ENCODE peak calls at places on chromosomes 2 and 18, in ten cellular contexts. Q, I, B, O, V, T, Y, C, D and F are unnamed samples.

GRCh38 chr2:224895377-224895776 is 146.9 kb downstream of the DOCK10 start:
- DNase-seq in T (no peak), V (no peak), Q (no peak), I (no peak), B (no peak), D (no peak), O (no peak), Y (no peak), C (no peak), F (no peak)

GRCh38 chr2:10273215-10274175 is 29.2 kb upstream of the HPCAL1 start:
- DNase-seq in C (peak; percentile 5), I (no peak), Q (no peak), B (no peak), D (no peak), Y (no peak), O (no peak), V (no peak), T (no peak), F (peak; percentile 3)

GRCh38 chr2:58146707-58147106 is 94.4 kb downstream of the FANCL start:
- DNase-seq in I (no peak), T (no peak), B (peak; percentile 55), Q (no peak), O (no peak), D (no peak), Y (peak; percentile 4), C (no peak), V (no peak), F (no peak)

GRCh38 chr2:70957838-70958237 is 20.6 kb upstream of the ANKRD53 start:
- DNase-seq in O (no peak), B (no peak), V (no peak), T (no peak), D (no peak), C (no peak), Q (no peak), Y (no peak), I (no peak), F (no peak)

GRCh38 chr2:126972272-126972626 is 73.6 kb downstream of the TEX51 start:
- DNase-seq in I (no peak), V (no peak), T (no peak), Q (no peak), D (no peak), C (no peak), B (no peak), Y (no peak), O (no peak), F (no peak)

GRCh38 chr2:196331143-196331542 is 159.8 kb upstream of the STK17B start:
- DNase-seq in T (no peak), B (peak; percentile 79), O (no peak), D (no peak), V (no peak), C (peak; percentile 71), Q (peak; percentile 24), I (no peak), Y (peak; percentile 25), F (no peak)

GRCh38 chr18:76467371-76468190 is 27.5 kb downstream of the ZNF516 start:
- DNase-seq in D (no peak), O (no peak), T (peak; percentile 60), Q (no peak), C (no peak), Y (no peak), I (no peak), V (no peak), B (no peak), F (no peak)

GRCh38 chr18:41128126-41128525 is 826.9 kb upstream of the PIK3C3 start:
- DNase-seq in D (no peak), Y (no peak), Q (no peak), V (no peak), I (no peak), B (no peak), C (no peak), O (no peak), T (no peak), F (no peak)

GRCh38 chr2:162401871-162402270 is 57.9 kb downstream of the GCA start:
- DNase-seq in C (no peak), Y (no peak), T (no peak), I (no peak), Q (no peak), B (no peak), D (no peak), V (no peak), O (no peak), F (no peak)

GRCh38 chr2:181231151-181231550 is 226.0 kb upstream of the ITGA4 start:
- DNase-seq in B (no peak), O (no peak), V (no peak), Q (no peak), D (no peak), C (no peak), Y (no peak), T (no peak), I (no peak), F (no peak)

GRCh38 chr2:220835563-220835962 is 736.5 kb downstream of the EPHA4 start:
- DNase-seq in C (no peak), T (no peak), B (no peak), D (no peak), I (no peak), Y (no peak), V (no peak), O (no peak), Q (peak; percentile 55), F (no peak)

GRCh38 chr2:17086990-17087389 is 421.4 kb upstream of the CYRIA start:
- DNase-seq in V (no peak), D (no peak), O (no peak), T (no peak), B (no peak), I (no peak), Y (no peak), C (no peak), Q (no peak), F (no peak)

GRCh38 chr2:215441560-215442391 is 5.9 kb upstream of the FN1 start:
- DNase-seq in D (no peak), I (no peak), O (no peak), T (no peak), B (peak; percentile 91), V (no peak), Y (no peak), Q (no peak), C (no peak), F (no peak)

GRCh38 chr18:14089781-14090180 is 42.5 kb downstream of the ZNF519 start:
- DNase-seq in O (no peak), Q (no peak), V (no peak), C (no peak), T (no peak), D (no peak), B (no peak), Y (no peak), I (no peak), F (no peak)

GRCh38 chr2:59462418-59463197 is 1090.8 kb downstream of the BCL11A start:
- DNase-seq in I (no peak), C (no peak), V (no peak), Y (no peak), T (no peak), D (no peak), B (no peak), Q (no peak), O (no peak), F (no peak)
- TF ChIP-seq CTCF in I (no peak), C (no peak), V (no peak), Y (no peak), T (no peak), D (no peak), B (no peak), Q (no peak), O (peak; percentile 16), F (no peak)

GRCh38 chr2:43238176-43238575 is 11.8 kb upstream of the ZFP36L2 start:
- DNase-seq in D (no peak), B (no peak), Y (no peak), V (no peak), T (no peak), O (no peak), C (no peak), Q (no peak), I (no peak), F (no peak)

GRCh38 chr2:43238813-43239212 is 12.4 kb upstream of the ZFP36L2 start:
- DNase-seq in I (no peak), Q (no peak), T (no peak), O (no peak), C (no peak), Y (no peak), V (no peak), B (no peak), D (no peak), F (no peak)

GRCh38 chr2:43241558-43241957 is 15.2 kb upstream of the ZFP36L2 start:
- DNase-seq in Q (no peak), V (no peak), O (no peak), Y (no peak), T (no peak), B (no peak), I (no peak), D (no peak), C (no peak), F (no peak)

GRCh38 chr2:43240762-43241150 is 14.3 kb upstream of the ZFP36L2 start:
- DNase-seq in T (no peak), C (no peak), B (no peak), D (no peak), Y (no peak), Q (no peak), I (no peak), V (no peak), O (no peak), F (no peak)

DNA sequence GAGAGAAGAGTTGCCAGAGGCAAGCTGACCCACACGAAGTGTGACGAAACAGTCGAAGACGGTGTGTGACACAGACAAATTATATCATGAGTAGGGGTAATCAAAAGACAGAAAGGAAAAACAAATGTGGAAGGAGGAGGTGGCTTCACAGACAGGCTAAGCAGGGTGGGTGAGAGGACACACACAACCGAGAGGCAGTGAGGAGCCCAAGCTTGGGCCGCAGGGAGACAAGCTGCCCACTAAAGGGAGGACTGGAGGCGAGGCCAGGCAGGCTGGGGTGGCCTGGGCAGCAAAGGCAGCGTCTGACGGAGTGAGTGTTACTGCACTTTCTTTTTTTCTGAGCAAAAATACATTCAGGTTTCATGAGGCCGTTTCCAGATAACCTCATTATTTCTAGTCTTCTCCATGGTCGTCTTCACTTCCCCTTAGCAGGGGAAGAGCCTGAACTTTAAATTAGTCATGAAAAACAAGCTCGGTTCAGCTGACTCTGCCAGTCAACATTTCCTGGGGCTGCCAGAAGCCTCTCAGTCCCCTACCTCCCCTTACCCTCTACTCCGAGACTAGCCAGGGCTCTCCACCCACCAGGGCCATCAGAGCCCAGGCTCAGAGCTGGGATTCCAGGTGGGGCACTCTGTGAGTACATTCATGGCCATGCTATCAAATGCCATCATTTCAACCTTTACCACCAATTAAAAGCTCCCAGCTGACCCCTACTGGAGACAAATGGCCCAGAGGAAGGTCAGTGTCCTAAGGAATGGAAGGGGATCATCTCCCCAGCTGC is 13.8 kb upstream of the ZFP36L2 start:
- DNase-seq in D (no peak), Y (no peak), I (no peak), Q (no peak), B (no peak), V (no peak), T (no peak), O (no peak), C (no peak), F (peak; percentile 72)
- TF ChIP-seq CTCF in D (no peak), Y (no peak), I (peak; percentile 14), Q (no peak), B (peak; percentile 32), V (no peak), T (no peak), O (no peak), C (no peak), F (peak; percentile 24)

GRCh38 chr2:198137733-198138132 is 333.3 kb downstream of the PLCL1 start:
- DNase-seq in C (no peak), I (no peak), T (no peak), O (no peak), D (no peak), V (no peak), B (no peak), Y (no peak), Q (no peak), F (no peak)
- TF ChIP-seq CTCF in C (no peak), I (no peak), T (no peak), O (no peak), D (no peak), V (no peak), B (no peak), Y (no peak), Q (peak; percentile 38), F (no peak)

GRCh38 chr2:152555048-152555447 is 162.2 kb downstream of the PRPF40A start:
- DNase-seq in B (no peak), Y (no peak), V (no peak), C (no peak), I (no peak), Q (peak; percentile 50), T (no peak), O (no peak), D (no peak), F (no peak)
- TF ChIP-seq CTCF in B (peak; percentile 50), Y (no peak), V (no peak), C (no peak), I (peak; percentile 42), Q (peak; percentile 64), T (no peak), O (peak; percentile 46), D (no peak), F (no peak)